ENCODE peak calls at places on chromosome 18, in nine cellular contexts. G is right cardiac atrium; C is lower lobe of right lung; N is stimulated activated CD4-positive, alpha-beta T cell treated with anti-CD3 and anti-CD28 coated beads, Interleukin-1b, Interleukin-23, amount 100 ng/mL, for 4 hours; A is amniotic stem cell; H is AG09319; K is T follicular helper cell; E is frontal cortex; D is left ventricle myocardium superior. P is an unnamed sample.

GRCh38 chr18:44895176-44895798 is 214.6 kb downstream of the SETBP1 start:
- DNase-seq in H (peak; percentile 8), A (no peak), N (no peak), K (no peak), E (no peak), D (peak; percentile 40), C (no peak), G (no peak), P (peak; percentile 55)

GRCh38 chr18:39838831-39839230 is 2116.2 kb upstream of the PIK3C3 start:
- DNase-seq in A (no peak), H (no peak), D (no peak), E (no peak), N (no peak), K (no peak), C (no peak), G (no peak), P (peak; percentile 3)

GRCh38 chr18:51390695-51391094 is 193.2 kb upstream of the MEX3C start:
- DNase-seq in C (no peak), H (no peak), G (no peak), N (no peak), A (no peak), E (no peak), K (no peak), D (no peak), P (peak; percentile 7)

GRCh38 chr18:6624271-6624670 is 105.2 kb upstream of the ARHGAP28 start:
- DNase-seq in E (no peak), C (no peak), G (no peak), D (no peak), K (no peak), A (no peak), H (no peak), N (no peak), P (peak; percentile 51)

GRCh38 chr18:5643288-5643687 is 99.5 kb upstream of the EPB41L3 start:
- DNase-seq in H (no peak), E (no peak), C (no peak), G (no peak), N (no peak), A (no peak), K (no peak), D (no peak), P (no peak)

GRCh38 chr18:77006305-77007175 is 126.0 kb downstream of the MBP start:
- DNase-seq in G (peak; percentile 71), C (peak; percentile 57), E (no peak), H (no peak), K (no peak), A (no peak), N (no peak), D (no peak), P (no peak)

GRCh38 chr18:48551100-48551499 is 12.3 kb downstream of the CTIF start:
- DNase-seq in C (no peak), A (no peak), H (no peak), G (no peak), E (no peak), N (no peak), K (no peak), D (no peak), P (no peak)

GRCh38 chr18:48872234-48873145 is 78.3 kb downstream of the SMAD7 start:
- DNase-seq in C (no peak), N (no peak), H (no peak), A (no peak), K (no peak), E (no peak), G (peak; percentile 48), D (no peak), P (no peak)

GRCh38 chr18:3342628-3343027 is 80.7 kb downstream of the MYL12B start:
- DNase-seq in K (no peak), G (no peak), D (no peak), E (no peak), N (no peak), C (no peak), A (no peak), H (no peak), P (no peak)

GRCh38 chr18:2173464-2173863 is 397.8 kb downstream of the METTL4 start:
- DNase-seq in D (peak; percentile 40), G (no peak), N (no peak), H (peak; percentile 57), C (no peak), E (no peak), K (no peak), A (peak; percentile 60), P (peak; percentile 95)

GRCh38 chr18:13376298-13376840 is 157.8 kb downstream of the LDLRAD4 start:
- DNase-seq in E (no peak), N (peak; percentile 49), A (no peak), C (no peak), K (peak; percentile 47), G (no peak), D (no peak), H (no peak), P (no peak)

GRCh38 chr18:12767580-12768155 is 64.8 kb downstream of the PSMG2 start:
- DNase-seq in C (no peak), K (no peak), G (no peak), H (no peak), E (no peak), N (no peak), D (no peak), A (no peak), P (no peak)

GRCh38 chr18:10235553-10235952 is 218.9 kb upstream of the APCDD1 start:
- DNase-seq in G (no peak), N (no peak), C (no peak), D (no peak), H (no peak), A (no peak), E (no peak), K (no peak), P (no peak)